ENCODE peak calls at places on chromosomes 5 and 9, in ten cellular contexts. C, Q, L, E, U, T, A, P, J and N are unnamed samples.

GRCh38 chr5:151432210-151432609 is 15.2 kb upstream of the SLC36A1 start:
- DNase-seq in P (no peak), T (no peak), U (no peak), Q (no peak), L (no peak), J (no peak), A (no peak), E (no peak), C (no peak), N (no peak)

GRCh38 chr5:18465833-18466681 is 831.8 kb downstream of the TAF11L14 start:
- DNase-seq in T (peak), A (peak), Q (peak), L (no peak), J (peak), U (no peak), E (peak), P (peak), C (peak), N (no peak)

GRCh38 chr9:100443781-100444768 is 17.1 kb downstream of the MSANTD3 start:
- DNase-seq in J (peak), Q (no peak), U (no peak), C (no peak), P (peak), E (no peak), A (no peak), L (no peak), T (no peak), N (no peak)

GRCh38 chr9:4879098-4879497 is 86.4 kb downstream of the RCL1 start:
- DNase-seq in Q (no peak), U (no peak), C (no peak), T (no peak), L (no peak), A (no peak), J (no peak), P (no peak), E (no peak), N (no peak)

GRCh38 chr5:36795366-36795765 is 81.2 kb upstream of the NIPBL start:
- DNase-seq in T (no peak), U (no peak), A (no peak), L (no peak), E (no peak), Q (no peak), P (no peak), C (no peak), J (no peak), N (no peak)

GRCh38 chr9:83062653-83063527 is at the start of gene RASEF:
- DNase-seq in P (no peak), U (peak), L (peak), A (peak), T (no peak), E (no peak), C (no peak), Q (peak), J (peak), N (peak)

GRCh38 chr9:71895122-71895521 is 15.9 kb downstream of the ABHD17B start:
- DNase-seq in E (no peak), J (no peak), L (no peak), T (no peak), Q (no peak), P (peak), U (no peak), A (no peak), C (no peak), N (peak)

GRCh38 chr5:138337685-138338410 is at the start of gene FAM53C:
- DNase-seq in J (peak), E (peak), C (peak), U (peak), L (peak), A (peak), Q (peak), T (peak), P (peak), N (peak)

GRCh38 chr5:72656331-72656730 is 149.1 kb upstream of the ZNF366 start:
- DNase-seq in L (no peak), U (no peak), A (no peak), Q (no peak), T (no peak), E (no peak), C (no peak), J (peak), P (no peak), N (no peak)

GRCh38 chr5:28027851-28028250 is 989.5 kb upstream of the CDH9 start:
- DNase-seq in U (no peak), J (no peak), E (no peak), T (no peak), L (no peak), A (no peak), C (no peak), Q (no peak), P (no peak), N (no peak)

GRCh38 chr9:137150485-137151060 is 11.6 kb downstream of the GRIN1 start:
- DNase-seq in L (no peak), T (no peak), P (no peak), Q (peak), E (no peak), U (peak), A (peak), C (peak), J (no peak), N (no peak)

GRCh38 chr5:72065751-72066255 is 41.5 kb upstream of the MAP1B start:
- DNase-seq in C (no peak), Q (no peak), E (no peak), J (peak), A (peak), U (no peak), L (no peak), P (peak), T (no peak), N (no peak)

GRCh38 chr9:86940774-86941173 is 6.5 kb downstream of the GAS1 start:
- DNase-seq in U (no peak), L (no peak), T (no peak), E (no peak), Q (no peak), A (no peak), C (no peak), J (peak), P (no peak), N (no peak)

GRCh38 chr5:34685485-34686197 is 29.5 kb downstream of the RAI14 start:
- DNase-seq in T (no peak), P (peak), L (no peak), J (no peak), U (no peak), E (no peak), A (peak), C (no peak), Q (no peak), N (peak)

GRCh38 chr5:115842089-115842881 is 550 bp downstream of the AP3S1 start:
- DNase-seq in L (no peak), E (no peak), U (no peak), Q (no peak), A (no peak), P (no peak), C (no peak), T (no peak), J (peak), N (peak)
- TF ChIP-seq CTCF in L (no peak), E (peak), U (peak), Q (peak), A (no peak), P (peak), C (peak), T (no peak), J (peak), N (no peak)

DNA sequence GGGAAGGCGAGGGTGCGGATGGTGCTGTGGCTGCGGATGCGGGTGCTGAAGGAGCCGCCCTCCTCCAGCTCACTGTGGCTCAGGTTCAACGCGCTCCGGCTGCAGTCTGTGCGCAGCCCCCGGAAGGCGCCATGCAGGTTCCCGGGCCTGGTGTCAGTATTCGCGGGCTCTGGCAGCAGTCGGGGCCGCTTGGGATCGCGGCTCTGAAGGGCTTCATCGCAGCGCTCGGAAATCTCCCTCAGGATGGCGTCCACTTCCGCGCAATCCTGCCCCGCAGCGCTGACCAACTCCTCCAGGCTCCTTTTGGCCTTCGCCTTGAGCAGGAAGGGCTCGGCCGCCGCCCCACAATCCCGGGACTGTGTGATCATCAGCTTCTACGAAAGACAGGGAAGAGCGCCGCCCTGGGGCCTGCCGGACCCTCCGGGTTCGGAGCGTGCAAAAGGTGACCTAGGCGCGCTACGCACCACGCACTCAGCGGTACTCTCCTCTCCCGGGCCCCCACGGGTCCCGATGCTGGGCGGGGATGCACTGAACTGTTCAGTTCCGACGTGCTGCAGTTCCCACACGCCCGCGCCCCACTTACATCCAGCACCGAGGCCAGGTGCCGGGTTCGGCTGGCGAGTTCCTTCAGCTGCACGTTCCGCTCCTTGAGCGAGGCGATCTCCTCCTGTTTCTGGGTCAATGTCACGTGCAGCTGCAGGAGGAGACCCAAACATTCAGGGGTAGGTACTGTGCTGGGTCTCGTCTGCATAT is 6.5 kb downstream of the MCIDAS start:
- DNase-seq in C (no peak), T (no peak), A (peak), L (no peak), Q (peak), U (no peak), P (no peak), J (peak), E (no peak), N (peak)
- H3K4me3 ChIP-seq in C (no peak), T (no peak), A (peak), L (peak), Q (no peak), U (peak), P (peak), J (peak), E (no peak), N (peak)

DNA sequence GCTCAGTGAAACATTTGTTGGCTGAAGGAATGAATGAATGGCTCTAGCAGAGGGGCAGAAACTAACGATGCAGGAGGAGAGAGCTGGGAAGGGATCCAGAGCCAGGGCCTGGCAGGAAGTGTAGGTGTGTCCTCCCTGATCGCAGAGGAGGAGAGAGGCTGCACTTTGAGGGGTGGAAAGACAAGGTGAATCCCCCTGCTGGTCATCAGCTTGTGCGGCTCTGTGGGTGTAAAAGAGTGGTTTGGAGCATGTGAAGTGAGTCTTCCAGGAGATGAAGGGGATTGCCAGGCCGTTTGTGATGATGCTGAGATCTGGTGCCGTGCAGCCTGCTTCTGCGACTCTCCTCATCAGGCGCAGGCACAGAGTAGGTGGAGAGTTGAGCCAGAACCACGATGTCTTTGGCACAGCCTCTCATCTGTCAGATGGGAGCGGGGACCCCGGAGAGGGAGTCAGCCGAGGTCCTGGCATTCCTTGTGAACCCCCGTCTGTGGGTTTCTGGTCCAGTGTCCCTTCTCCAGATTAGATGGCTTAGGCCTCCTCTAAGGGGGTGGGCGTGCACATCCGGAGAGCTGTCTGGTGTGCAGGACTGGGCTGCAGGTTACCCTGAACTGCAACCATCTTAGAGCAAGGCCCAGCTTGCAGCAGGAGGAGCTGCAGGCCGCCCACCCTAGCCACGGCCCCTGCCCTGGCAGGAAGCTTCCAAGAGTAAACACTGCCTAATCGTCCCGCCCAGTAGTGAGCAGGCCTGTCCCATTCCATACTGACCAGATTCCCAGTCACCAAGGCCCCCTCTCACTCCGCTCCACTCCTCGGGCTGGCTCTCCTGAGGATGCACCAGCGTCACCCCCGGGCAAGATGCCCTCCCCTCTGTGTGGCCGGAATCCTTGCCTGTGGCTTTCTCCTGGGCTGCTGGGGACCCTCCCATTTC is at the start of gene ADAMTS13:
- DNase-seq in T (no peak), J (no peak), U (no peak), L (no peak), C (peak), E (no peak), Q (no peak), A (peak), P (peak), N (peak)
- TF ChIP-seq CTCF in T (no peak), J (peak), U (no peak), L (no peak), C (peak), E (peak), Q (no peak), A (peak), P (no peak), N (peak)

GRCh38 chr9:92403153-92403552 is 1.2 kb downstream of the OGN start:
- DNase-seq in J (no peak), E (no peak), C (no peak), T (no peak), P (no peak), A (no peak), U (no peak), Q (no peak), L (no peak), N (no peak)

GRCh38 chr9:92405770-92406169 is 1.4 kb upstream of the OGN start:
- DNase-seq in P (no peak), T (no peak), U (no peak), A (no peak), Q (no peak), L (no peak), C (no peak), J (no peak), E (no peak), N (no peak)

GRCh38 chr9:92406506-92406905 is 2.1 kb upstream of the OGN start:
- DNase-seq in C (peak), L (no peak), T (peak), J (no peak), P (no peak), U (no peak), E (no peak), Q (peak), A (no peak), N (no peak)

GRCh38 chr9:92404031-92404430 is 347 bp downstream of the OGN start:
- DNase-seq in C (no peak), J (no peak), A (no peak), P (no peak), L (no peak), Q (no peak), U (no peak), E (no peak), T (no peak), N (no peak)

DNA sequence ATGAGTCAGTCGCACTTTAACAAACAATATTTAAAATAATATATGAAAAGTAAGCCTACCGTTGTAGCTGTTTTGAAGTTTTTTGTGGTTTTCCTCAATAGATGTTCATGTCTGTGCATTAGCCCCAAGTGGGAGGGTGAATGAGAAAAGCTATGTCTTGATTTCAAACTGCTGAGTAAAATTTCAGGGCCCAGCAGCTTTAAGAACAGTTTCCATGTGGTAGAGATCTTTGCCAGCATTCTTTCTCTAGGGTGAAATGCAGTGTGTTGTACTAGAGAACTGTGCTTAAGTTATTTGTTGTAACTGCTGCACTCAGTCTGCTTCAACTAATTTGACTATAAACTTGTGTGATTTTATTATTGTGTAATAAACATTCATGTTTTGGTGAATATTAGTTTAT is at the start of gene OGN:
- DNase-seq in Q (no peak), C (no peak), U (no peak), E (no peak), A (no peak), P (peak), L (no peak), T (no peak), J (no peak), N (no peak)
- H3K4me3 ChIP-seq in Q (no peak), C (no peak), U (peak), E (no peak), A (no peak), P (no peak), L (peak), T (no peak), J (no peak), N (no peak)

DNA sequence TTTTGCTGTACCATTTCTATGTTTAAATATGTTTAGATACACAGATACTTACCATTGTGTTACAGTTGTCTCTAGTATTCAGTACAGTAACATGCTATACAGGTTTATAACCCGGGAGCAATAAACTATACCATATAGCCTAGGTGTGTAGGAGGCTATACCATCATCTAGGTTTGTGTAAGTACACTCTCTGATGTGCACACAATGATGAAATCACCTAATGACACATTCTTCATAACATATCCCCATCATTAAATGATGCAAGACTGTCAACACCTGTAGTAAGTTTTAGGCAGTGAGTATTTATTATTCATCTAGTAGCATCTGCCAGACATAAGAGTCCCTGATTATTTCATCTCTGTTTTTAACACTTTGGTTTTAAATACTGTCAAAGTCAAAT is 7.3 kb upstream of the DHFR start:
- DNase-seq in L (no peak), T (no peak), J (no peak), Q (no peak), A (no peak), E (no peak), C (no peak), P (no peak), U (no peak), N (no peak)
- TF ChIP-seq CTCF in L (no peak), T (no peak), J (no peak), Q (no peak), A (no peak), E (no peak), C (no peak), P (no peak), U (no peak), N (no peak)

GRCh38 chr5:123089572-123089970 is 530 bp downstream of the PRDM6 start:
- DNase-seq in T (no peak), L (no peak), C (no peak), P (peak), E (no peak), Q (no peak), U (peak), A (peak), J (peak), N (peak)
- H3K4me3 ChIP-seq in T (peak), L (peak), C (peak), P (peak), E (no peak), Q (peak), U (peak), A (peak), J (peak), N (peak)